ENCODE peak calls at places on chromosomes 6 and 20, in six cellular contexts. F, J, K, Y, W and G are unnamed samples.

GRCh38 chr20:53609501-53610445 is 16.1 kb upstream of the ZNF217 start:
- DNase-seq in K (no peak), F (peak; percentile 63), J (no peak), Y (peak; percentile 26), W (peak; percentile 46), G (no peak)

GRCh38 chr6:56695702-56696101 is 53.0 kb upstream of the DST start:
- DNase-seq in J (no peak), Y (no peak), K (no peak), W (no peak), F (peak; percentile 57), G (no peak)

GRCh38 chr20:57661201-57662027 is 41.2 kb upstream of the ZBP1 start:
- DNase-seq in Y (peak; percentile 17), F (no peak), K (no peak), J (peak; percentile 41), W (no peak), G (no peak)

GRCh38 chr20:17971571-17972013 is 2.8 kb downstream of the MGME1 start:
- DNase-seq in F (peak; percentile 57), K (no peak), W (no peak), J (peak; percentile 56), Y (no peak), G (no peak)

GRCh38 chr6:47308674-47309325 is 905 bp downstream of the TNFRSF21 start:
- DNase-seq in W (peak; percentile 24), F (peak; percentile 19), J (peak; percentile 70), K (no peak), Y (peak; percentile 25), G (peak; percentile 35)

GRCh38 chr6:104558746-104559145 is 301.0 kb downstream of the HACE1 start:
- DNase-seq in W (no peak), Y (no peak), K (no peak), F (no peak), J (no peak), G (no peak)

GRCh38 chr6:36851149-36851614 is 11.9 kb upstream of the CPNE5 start:
- DNase-seq in K (no peak), W (peak; percentile 71), Y (peak; percentile 68), J (no peak), F (peak; percentile 72), G (peak; percentile 64)

GRCh38 chr6:97292671-97293070 is 9.7 kb upstream of the MMS22L start:
- DNase-seq in K (no peak), J (no peak), F (peak; percentile 87), W (no peak), Y (no peak), G (no peak)

GRCh38 chr6:52640170-52640569 is 30.7 kb upstream of the TMEM14A start:
- DNase-seq in W (peak; percentile 17), F (peak; percentile 87), K (no peak), J (no peak), Y (no peak), G (no peak)

DNA sequence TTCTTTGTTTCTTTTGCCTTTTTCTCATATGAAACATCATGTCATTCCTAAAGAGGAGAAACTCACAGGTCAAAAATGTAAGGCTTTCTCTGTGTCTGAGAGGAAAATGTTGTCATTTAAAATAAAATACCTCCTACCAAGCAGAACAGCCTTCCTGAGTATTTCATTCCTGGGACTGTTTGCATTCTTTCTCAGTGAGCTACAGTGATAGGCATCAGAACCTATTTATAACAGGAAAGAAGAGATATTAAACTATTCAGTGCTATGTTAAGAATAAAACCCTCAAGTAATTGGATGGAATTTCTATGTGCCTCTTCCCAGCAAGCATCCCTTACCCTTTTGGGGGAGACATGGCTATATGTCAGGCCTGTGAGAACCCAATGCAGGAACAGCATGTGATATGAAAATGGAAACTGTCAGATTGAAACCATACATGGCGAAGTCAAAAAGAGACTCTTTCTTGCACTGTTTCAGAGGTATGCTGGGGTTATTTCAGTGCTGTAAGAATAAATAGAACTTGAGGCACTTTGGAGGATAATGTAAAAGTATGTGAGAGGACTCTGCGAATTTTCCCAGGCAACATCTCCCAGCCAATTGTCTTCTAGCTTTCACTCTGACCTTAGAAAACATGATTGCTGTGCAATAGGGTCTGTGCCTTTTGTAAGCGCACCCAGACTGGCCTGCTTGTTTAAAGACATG is 133.8 kb upstream of the CCN2 start:
- DNase-seq in K (peak; percentile 15), W (no peak), F (peak; percentile 99), J (no peak), Y (no peak), G (no peak)
- TF ChIP-seq POLR2A in K (no peak), W (no peak), F (no peak), J (no peak), Y (no peak), G (no peak)

GRCh38 chr20:58890454-58891075 is 38.0 kb downstream of the GNAS start:
- DNase-seq in J (peak; percentile 77), W (peak; percentile 75), F (peak; percentile 77), Y (peak; percentile 90), K (no peak), G (peak; percentile 49)
- TF ChIP-seq POLR2A in J (no peak), W (peak; percentile 56), F (peak; percentile 12), Y (no peak), K (peak; percentile 72), G (no peak)

DNA sequence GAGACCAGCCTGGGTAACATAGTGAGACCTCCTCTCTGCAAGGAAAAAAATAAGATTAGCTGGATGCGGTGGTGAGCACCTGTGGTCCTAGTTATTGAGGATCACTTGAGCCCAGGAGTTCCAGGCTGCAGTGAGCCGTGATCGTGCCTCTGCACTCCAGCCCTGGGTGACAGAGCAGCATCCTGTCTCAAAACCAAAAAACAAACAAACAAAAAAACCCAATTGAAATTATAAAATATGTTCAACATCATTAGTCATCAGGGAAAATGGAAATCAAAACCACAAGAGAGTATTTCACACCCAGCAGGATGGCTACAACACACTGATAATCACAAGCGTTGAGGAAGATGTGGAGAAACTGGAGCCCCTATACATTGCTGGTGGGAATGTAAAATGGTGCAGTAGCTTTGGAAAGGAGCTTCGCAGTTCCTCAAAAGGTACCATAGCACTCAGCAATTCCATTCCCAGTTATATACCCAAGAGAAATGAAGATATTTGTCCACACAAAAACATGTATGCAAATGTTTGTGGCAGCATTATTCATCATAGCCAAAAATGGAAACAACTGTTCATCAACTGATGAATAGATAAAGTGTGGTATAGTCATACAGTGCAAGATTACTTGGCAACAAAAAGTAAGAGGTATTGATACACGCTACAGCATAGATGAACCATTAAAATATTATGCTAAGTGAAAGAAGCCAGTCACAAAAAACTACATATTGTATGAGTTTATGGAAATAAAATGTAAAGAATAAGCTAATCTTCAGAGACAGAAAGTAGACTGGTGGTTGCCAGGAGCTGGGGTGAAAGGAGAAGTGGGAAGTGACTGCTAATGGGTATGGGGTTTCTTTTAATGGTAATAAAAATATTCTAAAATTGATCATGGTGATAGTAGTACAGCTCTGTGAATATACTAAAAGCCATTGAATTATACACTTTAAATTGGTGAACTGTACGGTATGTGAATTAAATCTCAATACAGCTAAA is 38.7 kb upstream of the RIPOR2 start:
- DNase-seq in W (no peak), K (no peak), Y (no peak), F (no peak), J (no peak), G (no peak)
- TF ChIP-seq POLR2A in W (no peak), K (no peak), Y (no peak), F (no peak), J (no peak), G (no peak)

GRCh38 chr6:30344868-30345671 is at the start of gene RPP21:
- DNase-seq in K (no peak), Y (peak; percentile 90), F (peak; percentile 70), W (peak; percentile 86), J (peak; percentile 92), G (peak; percentile 85)
- TF ChIP-seq POLR2A in K (peak; percentile 98), Y (no peak), F (peak; percentile 85), W (peak; percentile 93), J (peak; percentile 87), G (peak; percentile 89)